ENCODE peak calls at places on chromosomes 1 and 21, in ten cellular contexts. L is fibroblast of pulmonary artery; J is Panc1; V is right lobe of liver; S is NB4; U is fibroblast of lung; G is CD4-positive, alpha-beta T cell; Q is PC-3; T is HL-60; D is neural crest cell. W is an unnamed sample.

GRCh38 chr1:113784104-113784779 is 25.0 kb upstream of the PHTF1 start:
- DNase-seq in L (no peak), J (no peak), V (no peak), S (peak), U (peak), G (no peak), Q (no peak), T (peak), D (no peak), W (no peak)

GRCh38 chr1:10694274-10694632 is 102.2 kb downstream of the CASZ1 start:
- DNase-seq in L (no peak), J (no peak), V (peak), S (peak), U (peak), G (peak), Q (no peak), T (peak), D (no peak), W (no peak)

GRCh38 chr1:34794001-34794789 is 1.4 kb downstream of the GJA4 start:
- DNase-seq in L (no peak), J (no peak), V (no peak), S (no peak), U (no peak), G (no peak), Q (no peak), T (no peak), D (no peak), W (peak)

GRCh38 chr1:15719721-15720120 is 16.3 kb upstream of the SLC25A34 start:
- DNase-seq in L (no peak), J (no peak), V (no peak), S (peak), U (no peak), G (no peak), Q (no peak), T (peak), D (no peak), W (no peak)

GRCh38 chr1:218942421-218942820 is 231.3 kb upstream of the LYPLAL1 start:
- DNase-seq in L (peak), J (no peak), V (no peak), S (no peak), U (no peak), G (no peak), Q (no peak), T (no peak), D (no peak), W (no peak)

GRCh38 chr1:70334436-70334835 is 20.1 kb downstream of the ANKRD13C start:
- DNase-seq in L (no peak), J (no peak), V (no peak), S (no peak), U (no peak), G (no peak), Q (no peak), T (no peak), D (no peak), W (no peak)

GRCh38 chr1:238913210-238913609 is 473.2 kb upstream of the CHRM3 start:
- DNase-seq in L (no peak), J (no peak), V (no peak), S (no peak), U (no peak), G (no peak), Q (no peak), T (no peak), D (no peak), W (no peak)

GRCh38 chr21:31593161-31593560 is 66.3 kb upstream of the SOD1 start:
- DNase-seq in L (no peak), J (no peak), V (no peak), S (no peak), U (no peak), G (no peak), Q (no peak), T (no peak), D (no peak), W (no peak)

GRCh38 chr1:53346007-53346813 is 18.3 kb upstream of the LRP8 start:
- DNase-seq in L (no peak), J (no peak), V (peak), S (no peak), U (no peak), G (no peak), Q (no peak), T (no peak), D (no peak), W (no peak)

GRCh38 chr1:159889821-159890252 is 10.1 kb downstream of the CFAP45 start:
- DNase-seq in L (peak), J (no peak), V (no peak), S (peak), U (peak), G (no peak), Q (peak), T (peak), D (no peak), W (peak)

GRCh38 chr1:236284291-236284711 is 2.5 kb upstream of the ERO1B start:
- DNase-seq in L (no peak), J (no peak), V (no peak), S (peak), U (no peak), G (no peak), Q (no peak), T (peak), D (no peak), W (no peak)

GRCh38 chr1:3197781-3198316 is 128.8 kb downstream of the PRDM16 start:
- DNase-seq in L (no peak), J (no peak), V (no peak), S (no peak), U (no peak), G (no peak), Q (no peak), T (no peak), D (no peak), W (no peak)

GRCh38 chr1:3069491-3070303 is 694 bp downstream of the PRDM16 start:
- DNase-seq in L (peak), J (no peak), V (no peak), S (peak), U (peak), G (no peak), Q (peak), T (no peak), D (peak), W (peak)

GRCh38 chr1:43537423-43538142 is 6.9 kb downstream of the PTPRF start:
- DNase-seq in L (no peak), J (no peak), V (peak), S (no peak), U (peak), G (no peak), Q (peak), T (no peak), D (no peak), W (peak)

GRCh38 chr1:22291494-22291893 is 148.6 kb upstream of the WNT4 start:
- DNase-seq in L (no peak), J (no peak), V (no peak), S (no peak), U (no peak), G (no peak), Q (no peak), T (no peak), D (no peak), W (no peak)

GRCh38 chr1:23673086-23673813 is 18.4 kb upstream of the RPL11 start:
- DNase-seq in L (peak), J (no peak), V (peak), S (peak), U (peak), G (no peak), Q (peak), T (no peak), D (peak), W (no peak)

GRCh38 chr1:58781541-58782307 is 2.1 kb downstream of the JUN start:
- DNase-seq in L (peak), J (no peak), V (peak), S (peak), U (peak), G (peak), Q (peak), T (peak), D (peak), W (peak)

GRCh38 chr1:58783993-58784757 is at the start of gene JUN:
- DNase-seq in L (peak), J (peak), V (peak), S (peak), U (peak), G (peak), Q (peak), T (peak), D (peak), W (peak)

GRCh38 chr1:58780586-58781452 is 3.0 kb downstream of the JUN start:
- DNase-seq in L (peak), J (no peak), V (no peak), S (no peak), U (peak), G (no peak), Q (no peak), T (no peak), D (no peak), W (no peak)

GRCh38 chr1:58783090-58783992 is 506 bp downstream of the JUN start:
- DNase-seq in L (peak), J (no peak), V (peak), S (peak), U (peak), G (peak), Q (peak), T (peak), D (no peak), W (peak)

DNA sequence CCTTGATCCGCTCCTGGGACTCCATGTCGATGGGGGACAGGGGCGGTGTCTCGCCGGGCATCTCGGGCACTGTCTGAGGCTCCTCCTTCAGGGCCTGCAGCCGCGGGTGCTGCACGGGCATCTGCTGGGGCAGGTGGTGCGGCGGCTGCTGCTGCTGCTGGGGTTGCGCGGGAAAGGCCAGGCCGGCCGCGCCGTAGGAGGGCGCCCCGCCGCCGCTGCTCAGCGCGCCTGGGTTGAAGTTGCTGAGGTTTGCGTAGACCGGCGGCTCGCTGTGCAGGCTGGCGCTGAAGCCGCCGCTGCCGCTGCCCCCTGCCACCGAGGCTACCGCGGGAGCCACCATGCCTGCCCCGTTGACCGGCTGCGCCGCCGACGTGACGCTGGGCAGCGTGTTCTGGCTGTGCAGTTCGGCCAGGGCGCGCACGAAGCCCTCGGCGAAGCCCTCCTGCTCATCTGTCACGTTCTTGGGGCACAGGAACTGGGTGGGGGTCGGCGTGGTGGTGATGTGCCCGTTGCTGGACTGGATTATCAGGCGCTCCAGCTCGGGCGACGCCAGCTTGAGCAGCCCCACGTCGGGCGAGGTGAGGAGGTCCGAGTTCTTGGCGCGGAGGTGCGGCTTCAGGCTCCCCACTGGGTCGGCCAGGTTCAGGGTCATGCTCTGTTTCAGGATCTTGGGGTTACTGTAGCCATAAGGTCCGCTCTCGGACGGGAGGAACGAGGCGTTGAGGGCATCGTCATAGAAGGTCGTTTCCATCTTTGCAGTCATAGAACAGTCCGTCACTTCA is 1.3 kb downstream of the JUN start:
- DNase-seq in L (peak), J (no peak), V (peak), S (peak), U (peak), G (peak), Q (peak), T (peak), D (peak), W (peak)
- TF ChIP-seq CTCF in L (no peak), J (peak), V (no peak), S (peak), U (no peak), G (peak), Q (peak), T (no peak), D (no peak), W (no peak)

GRCh38 chr1:30777906-30778155 is 20.3 kb upstream of the LAPTM5 start:
- DNase-seq in L (no peak), J (no peak), V (no peak), S (no peak), U (no peak), G (no peak), Q (no peak), T (no peak), D (no peak), W (no peak)
- TF ChIP-seq CTCF in L (peak), J (peak), V (peak), S (no peak), U (peak), G (no peak), Q (peak), T (no peak), D (no peak), W (no peak)

GRCh38 chr21:27694667-27695066 is 727.8 kb upstream of the ADAMTS5 start:
- DNase-seq in L (no peak), J (no peak), V (no peak), S (no peak), U (peak), G (no peak), Q (no peak), T (no peak), D (no peak), W (no peak)
- TF ChIP-seq CTCF in L (no peak), J (no peak), V (no peak), S (no peak), U (no peak), G (no peak), Q (no peak), T (no peak), D (no peak), W (no peak)

GRCh38 chr1:231170875-231171274 is 9.0 kb downstream of the TRIM67 start:
- DNase-seq in L (no peak), J (no peak), V (no peak), S (no peak), U (no peak), G (no peak), Q (no peak), T (no peak), D (no peak), W (no peak)
- TF ChIP-seq CTCF in L (peak), J (peak), V (no peak), S (peak), U (no peak), G (no peak), Q (peak), T (no peak), D (peak), W (no peak)

DNA sequence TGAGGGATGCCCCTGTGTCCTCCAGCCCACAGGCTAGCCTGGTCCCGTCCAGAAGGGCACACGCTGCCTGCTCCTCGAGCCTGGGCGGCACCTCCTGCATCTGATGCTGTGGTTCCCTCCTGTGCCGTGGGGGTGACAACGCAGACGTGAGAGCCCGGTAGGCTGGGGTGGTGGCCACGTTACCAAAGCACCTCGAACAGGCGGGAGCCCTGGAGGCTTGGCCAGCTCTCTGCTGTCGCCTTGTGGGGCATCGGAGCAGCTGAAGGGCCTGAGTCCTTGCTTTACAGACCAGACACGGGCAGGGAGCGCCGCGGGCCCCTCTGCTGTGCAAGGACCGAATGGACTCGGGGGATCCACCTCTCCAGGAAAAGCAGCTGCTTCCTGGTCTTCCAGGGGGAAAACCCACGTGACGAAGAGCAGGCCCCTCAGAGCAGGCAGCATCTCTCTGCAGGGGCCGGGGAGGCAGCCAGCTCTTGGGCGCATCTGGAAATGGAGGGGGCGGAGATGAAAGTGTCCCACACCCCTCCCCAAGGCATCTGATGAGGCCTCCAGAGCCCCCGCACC is 133.3 kb downstream of the NPHP4 start:
- DNase-seq in L (no peak), J (no peak), V (no peak), S (no peak), U (no peak), G (no peak), Q (no peak), T (no peak), D (no peak), W (no peak)
- TF ChIP-seq CTCF in L (no peak), J (no peak), V (no peak), S (no peak), U (no peak), G (no peak), Q (no peak), T (no peak), D (no peak), W (no peak)

GRCh38 chr1:197695961-197696360 is 79.3 kb downstream of the DENND1B start:
- DNase-seq in L (peak), J (no peak), V (no peak), S (no peak), U (peak), G (no peak), Q (no peak), T (no peak), D (no peak), W (no peak)

GRCh38 chr1:197696372-197696771 is 78.9 kb downstream of the DENND1B start:
- DNase-seq in L (peak), J (no peak), V (no peak), S (no peak), U (peak), G (no peak), Q (peak), T (no peak), D (no peak), W (no peak)

GRCh38 chr1:197691816-197692215 is 83.5 kb downstream of the DENND1B start:
- DNase-seq in L (no peak), J (no peak), V (no peak), S (no peak), U (no peak), G (no peak), Q (no peak), T (no peak), D (no peak), W (no peak)

GRCh38 chr1:197690074-197690473 is 85.2 kb downstream of the DENND1B start:
- DNase-seq in L (no peak), J (no peak), V (no peak), S (no peak), U (no peak), G (no peak), Q (no peak), T (no peak), D (no peak), W (no peak)

DNA sequence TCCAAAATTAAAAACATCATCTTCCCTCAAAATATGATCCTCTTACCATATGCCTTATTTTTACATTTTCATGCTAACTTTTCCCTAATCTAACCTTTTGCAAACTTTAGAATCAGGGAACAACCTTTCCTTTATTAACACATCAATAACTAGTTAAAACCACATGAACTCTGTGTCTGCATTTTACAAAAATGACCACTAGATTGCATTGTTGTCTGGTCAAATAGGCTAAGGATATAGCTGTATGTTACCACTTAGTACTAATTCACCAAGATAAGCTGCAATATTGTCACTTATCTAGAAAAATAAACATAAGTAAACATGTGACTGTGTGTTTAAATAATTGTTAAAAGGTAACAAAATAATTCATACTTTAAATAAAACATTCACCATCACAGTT is 82.3 kb downstream of the DENND1B start:
- DNase-seq in L (peak), J (no peak), V (no peak), S (peak), U (peak), G (no peak), Q (peak), T (no peak), D (no peak), W (no peak)
- TF ChIP-seq CTCF in L (peak), J (peak), V (peak), S (no peak), U (peak), G (no peak), Q (peak), T (no peak), D (no peak), W (no peak)

DNA sequence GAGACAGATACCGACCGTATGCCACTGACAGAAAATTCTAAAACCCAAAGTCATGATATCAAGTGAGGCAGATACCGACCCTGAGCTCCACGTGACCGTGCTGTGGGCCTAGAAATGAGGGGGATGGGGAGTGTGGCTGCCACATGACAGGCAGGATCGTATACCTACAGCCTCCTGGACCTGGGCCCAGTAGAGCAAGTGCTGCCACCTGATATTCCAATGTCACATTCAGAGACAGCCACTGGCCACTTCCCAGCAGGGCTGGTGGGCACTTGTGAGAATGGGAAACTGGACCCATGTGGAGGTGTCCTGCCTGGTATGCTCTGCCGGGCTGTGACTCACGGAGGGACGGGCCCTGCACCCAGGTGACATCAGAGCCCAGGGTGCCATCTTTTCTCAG is 44.6 kb upstream of the CLDN14 start:
- DNase-seq in L (no peak), J (no peak), V (no peak), S (no peak), U (no peak), G (no peak), Q (no peak), T (no peak), D (no peak), W (no peak)
- TF ChIP-seq CTCF in L (no peak), J (no peak), V (no peak), S (no peak), U (no peak), G (no peak), Q (no peak), T (no peak), D (no peak), W (no peak)

DNA sequence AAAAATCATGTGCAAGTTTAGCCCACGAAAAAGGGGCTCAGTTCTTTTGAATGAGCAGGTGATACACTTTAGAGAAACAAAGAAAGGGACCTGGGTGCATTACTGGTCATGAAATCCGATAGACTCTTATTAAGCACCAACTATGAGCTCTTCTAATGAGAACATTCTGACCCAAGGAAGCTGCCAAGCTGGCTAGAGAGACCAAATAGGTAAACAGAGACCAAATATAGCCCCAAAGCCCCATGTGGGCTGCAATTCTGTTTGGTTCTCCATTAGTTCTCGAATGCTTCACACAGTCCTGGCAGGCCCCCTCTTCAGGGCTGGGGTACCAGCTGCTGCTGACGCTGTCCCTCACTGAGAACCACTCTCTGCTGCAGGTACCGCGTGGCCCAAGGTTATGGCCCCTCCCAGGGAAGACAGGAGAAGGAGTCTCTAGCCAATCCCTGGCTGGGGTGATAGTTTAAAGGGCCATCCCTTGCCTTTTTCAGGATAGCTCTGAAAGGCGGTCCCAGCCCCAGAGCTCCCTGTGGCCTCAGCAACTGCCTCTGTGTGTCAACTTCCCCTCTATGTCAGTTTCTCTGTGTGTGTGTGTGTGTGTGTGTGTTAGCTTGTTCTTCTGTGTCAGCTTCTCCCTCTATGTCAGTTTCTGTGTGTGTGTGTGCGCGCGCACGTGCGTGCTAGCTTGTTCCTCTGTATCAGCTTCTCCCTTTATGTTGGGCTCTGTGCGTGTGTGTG is 7.1 kb upstream of the UBXN10 start:
- DNase-seq in L (no peak), J (no peak), V (no peak), S (peak), U (no peak), G (no peak), Q (no peak), T (peak), D (no peak), W (no peak)
- TF ChIP-seq CTCF in L (no peak), J (no peak), V (no peak), S (no peak), U (no peak), G (no peak), Q (no peak), T (no peak), D (no peak), W (no peak)